ENCODE peak calls at places on chromosome 2, in eight cellular contexts. A, W, C, P, E, N, F and G are unnamed samples. For H3K36me3, the result is how much of the 10 kb centered on the place peaks cover.

GRCh38 chr2:41963661-41964525 is 83.9 kb upstream of the PKDCC start:
- DNase-seq in P (peak), F (peak), W (peak), N (no peak), C (no peak), E (peak), A (peak), G (no peak)

GRCh38 chr2:113341191-113341590 is 62.5 kb upstream of the PAX8 start:
- DNase-seq in F (no peak), N (no peak), W (no peak), E (no peak), P (no peak), A (no peak), C (no peak), G (no peak)

GRCh38 chr2:188412190-188412589 is 120.5 kb downstream of the GULP1 start:
- DNase-seq in P (no peak), W (no peak), A (no peak), N (no peak), F (no peak), E (no peak), C (no peak), G (no peak)

GRCh38 chr2:113872201-113872600 is 17.7 kb upstream of the ACTR3 start:
- DNase-seq in A (no peak), P (no peak), C (no peak), F (no peak), W (no peak), E (no peak), N (no peak), G (no peak)

GRCh38 chr2:61887684-61888303 is 662 bp downstream of the CCT4 start:
- DNase-seq in C (no peak), E (no peak), F (peak), A (no peak), W (no peak), P (peak), N (no peak), G (no peak)

GRCh38 chr2:88452151-88452851 is at the start of gene FOXI3:
- DNase-seq in P (peak), A (no peak), W (no peak), N (no peak), C (no peak), E (no peak), F (peak), G (no peak)

GRCh38 chr2:234038076-234038802 is 12.3 kb upstream of the SPP2 start:
- DNase-seq in N (no peak), P (no peak), F (no peak), W (no peak), E (no peak), A (no peak), C (no peak), G (no peak)

GRCh38 chr2:161104054-161104553 is 56.1 kb upstream of the TANK start:
- DNase-seq in W (no peak), F (no peak), C (no peak), E (no peak), N (peak), P (no peak), A (no peak), G (no peak)

GRCh38 chr2:166180951-166181812 is 53.4 kb upstream of the SCN1A start:
- DNase-seq in W (no peak), E (no peak), N (no peak), C (peak), F (peak), A (no peak), P (peak), G (peak)

GRCh38 chr2:101616411-101616810 is 81.1 kb upstream of the MAP4K4 start:
- DNase-seq in N (no peak), F (no peak), E (no peak), W (peak), P (no peak), C (no peak), A (no peak), G (no peak)

GRCh38 chr2:113141451-113141850 is 14.1 kb downstream of the IL1RN start:
- DNase-seq in W (no peak), P (no peak), A (no peak), E (no peak), F (no peak), C (no peak), N (no peak), G (no peak)

GRCh38 chr2:237213325-237214040 is 127.8 kb downstream of the COPS8 start:
- DNase-seq in W (peak), F (peak), E (no peak), N (no peak), C (no peak), P (peak), A (peak), G (peak)

GRCh38 chr2:196294510-196294909 is 123.1 kb upstream of the STK17B start:
- DNase-seq in W (no peak), A (no peak), E (no peak), N (no peak), P (no peak), C (no peak), F (no peak), G (no peak)
- H3K27ac ChIP-seq in W (no peak), A (no peak), E (no peak), N (no peak), P (peak), C (no peak), F (no peak), G (no peak)

GRCh38 chr2:233026211-233026813 is 6.2 kb upstream of the NEU2 start:
- DNase-seq in P (no peak), F (peak), N (no peak), A (no peak), W (no peak), E (no peak), C (no peak), G (no peak)
- TF ChIP-seq CTCF in P (no peak), F (no peak), N (no peak), A (no peak), W (no peak), E (no peak), C (no peak), G (no peak)

DNA sequence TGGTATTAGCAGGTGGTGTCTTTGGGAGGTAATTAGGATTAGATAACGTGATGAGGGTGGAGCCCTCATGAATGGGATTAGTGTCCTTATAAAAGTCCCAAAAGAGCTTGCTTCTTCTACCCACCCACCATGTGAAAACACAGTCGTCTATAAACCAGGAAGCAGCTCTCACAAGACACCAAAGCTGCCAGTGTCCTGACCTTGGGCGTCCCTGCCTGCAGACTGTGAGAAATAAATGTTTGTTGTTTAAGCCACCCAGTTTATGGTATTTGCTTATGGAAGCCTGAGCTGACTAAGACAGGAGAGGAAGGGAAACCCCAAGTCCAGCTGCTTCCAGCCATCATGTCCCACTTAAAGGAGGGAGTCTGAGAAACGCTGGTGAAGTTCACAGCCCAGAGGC is 13.6 kb downstream of the ADI1 start:
- DNase-seq in F (no peak), N (no peak), E (no peak), P (peak), W (no peak), A (no peak), C (no peak), G (no peak)
- H3K36me3 ChIP-seq in F (under half), N (under half), E (under half), P (under half), W (half or more), A (under half), C (under half), G (under half)

GRCh38 chr2:109325570-109325969 is 196.6 kb downstream of the SH3RF3 start:
- DNase-seq in C (no peak), F (no peak), P (no peak), N (no peak), E (no peak), A (no peak), W (no peak), G (no peak)
- H3K27ac ChIP-seq in C (no peak), F (no peak), P (peak), N (no peak), E (peak), A (no peak), W (peak), G (peak)